ENCODE peak calls at places on chromosome 4, in six cellular contexts. H is astrocyte of the cerebellum; N is CD4-positive, alpha-beta memory T cell; I is Karpas-422; K is AG04450; Y is fibroblast of the aortic adventitia. S is an unnamed sample.

GRCh38 chr4:38055566-38055965 is 95.4 kb downstream of the PTTG2 start:
- DNase-seq in H (no peak), N (no peak), I (no peak), K (no peak), Y (no peak), S (no peak)

GRCh38 chr4:181956502-181956901 is 286.7 kb upstream of the TENM3 start:
- DNase-seq in H (no peak), N (no peak), I (no peak), K (no peak), Y (no peak), S (no peak)

GRCh38 chr4:72295966-72296557 is 264.3 kb downstream of the NPFFR2 start:
- DNase-seq in H (peak), N (no peak), I (peak), K (peak), Y (peak), S (no peak)

GRCh38 chr4:149845643-149846208 is 30.1 kb upstream of the IQCM start:
- DNase-seq in H (no peak), N (no peak), I (no peak), K (no peak), Y (no peak), S (no peak)

GRCh38 chr4:21386166-21386780 is 562.3 kb downstream of the KCNIP4 start:
- DNase-seq in H (no peak), N (no peak), I (no peak), K (no peak), Y (no peak), S (no peak)

GRCh38 chr4:168411318-168412150 is 68.8 kb downstream of the DDX60L start:
- DNase-seq in H (no peak), N (no peak), I (no peak), K (peak), Y (peak), S (no peak)

GRCh38 chr4:15343581-15343980 is 84.3 kb upstream of the C1QTNF7 start:
- DNase-seq in H (no peak), N (no peak), I (no peak), K (no peak), Y (no peak), S (no peak)

GRCh38 chr4:624705-625590 is at the start of gene PDE6B:
- DNase-seq in H (no peak), N (no peak), I (no peak), K (no peak), Y (no peak), S (no peak)

GRCh38 chr4:35548921-35549320 is 695.4 kb downstream of the ARAP2 start:
- DNase-seq in H (no peak), N (no peak), I (no peak), K (no peak), Y (no peak), S (no peak)

GRCh38 chr4:179292443-179292842 is 1850.2 kb upstream of the AGA start:
- DNase-seq in H (no peak), N (no peak), I (no peak), K (no peak), Y (no peak), S (no peak)
- H3K4me3 ChIP-seq in H (no peak), N (no peak), I (no peak), K (no peak), Y (no peak), S (no peak)

DNA sequence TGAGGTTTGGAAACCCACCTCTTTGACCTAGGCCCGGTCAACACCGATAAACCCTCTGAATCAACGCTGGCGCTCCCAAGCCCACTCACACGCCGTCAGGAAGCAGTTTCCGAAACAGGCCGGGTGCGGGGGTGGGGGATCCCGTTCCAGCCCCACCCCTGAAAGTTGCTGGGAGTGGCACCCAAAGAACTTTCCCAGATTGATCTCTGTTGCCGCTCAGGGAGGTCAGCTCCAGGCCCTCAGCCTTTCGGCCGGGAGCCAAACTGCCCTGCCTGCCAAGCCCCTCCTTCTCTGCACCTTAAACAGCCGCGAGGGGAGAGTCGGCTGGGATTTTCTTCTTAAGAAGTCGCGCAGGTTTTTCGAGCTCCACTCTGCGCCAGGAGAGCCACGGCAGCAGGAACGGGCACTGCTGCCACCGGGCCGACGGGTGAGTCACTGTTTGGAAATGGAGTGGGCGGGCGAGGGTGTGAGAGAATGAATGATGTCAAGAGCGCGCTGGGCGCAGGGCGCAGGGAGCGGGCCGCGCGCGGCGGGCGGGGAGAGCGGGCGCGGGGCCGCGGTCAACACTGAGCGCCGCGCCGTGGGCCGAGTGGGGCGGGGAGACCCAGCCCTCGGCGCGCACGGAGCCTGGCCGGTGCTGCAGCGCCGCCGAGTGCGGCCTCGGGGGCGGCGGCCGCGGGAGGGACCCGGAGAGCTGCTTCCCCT is at the start of gene SGMS2:
- DNase-seq in H (peak), N (no peak), I (no peak), K (peak), Y (peak), S (peak)
- H3K4me3 ChIP-seq in H (peak), N (no peak), I (no peak), K (peak), Y (peak), S (peak)

DNA sequence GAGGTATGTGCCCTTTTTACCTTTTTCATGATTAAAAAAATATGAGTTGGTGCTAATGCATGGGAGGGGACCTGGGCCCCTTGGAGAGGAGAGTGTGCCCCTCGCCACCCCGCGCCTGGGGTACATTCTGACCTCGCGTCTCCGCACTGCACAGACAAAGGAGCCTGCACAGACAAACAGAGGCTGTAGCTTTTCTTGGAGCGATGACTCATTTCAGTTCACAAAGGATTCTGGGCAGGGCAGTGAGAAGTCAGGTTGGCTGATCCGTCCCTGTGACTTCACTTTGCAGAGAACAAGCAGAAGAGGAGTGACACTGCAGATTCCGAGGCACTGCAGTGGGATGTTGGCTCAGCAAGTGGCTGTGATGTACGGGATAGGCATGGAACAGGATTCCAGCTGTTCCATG is 82.9 kb downstream of the STOX2 start:
- DNase-seq in H (peak), N (no peak), I (no peak), K (peak), Y (peak), S (peak)
- H3K4me3 ChIP-seq in H (peak), N (no peak), I (no peak), K (peak), Y (peak), S (peak)

DNA sequence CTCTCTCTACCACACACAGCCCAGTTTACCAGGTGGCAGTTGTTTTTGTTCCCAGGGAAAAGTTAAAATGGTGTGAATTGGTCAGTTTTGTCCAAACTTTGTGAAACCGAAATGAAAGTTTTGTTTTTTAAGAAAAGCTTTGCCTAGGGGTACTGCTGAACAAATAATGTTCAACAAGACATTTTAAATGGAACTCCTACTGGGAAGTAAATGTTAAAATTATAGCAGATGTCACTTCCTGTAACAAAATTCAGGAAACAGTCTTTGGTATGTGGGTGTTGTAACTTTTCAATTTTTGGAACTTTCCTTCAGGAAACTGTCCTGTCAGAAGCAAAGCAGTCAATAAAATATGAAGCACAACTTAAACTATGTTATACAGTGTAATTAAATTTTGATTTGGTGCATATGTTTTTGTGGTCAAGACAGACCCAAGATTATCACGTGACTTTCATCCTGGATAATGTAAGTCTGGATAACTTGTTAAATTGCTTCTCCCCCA is 79.5 kb downstream of the AFF1 start:
- DNase-seq in H (no peak), N (no peak), I (no peak), K (no peak), Y (peak), S (no peak)
- H3K4me3 ChIP-seq in H (no peak), N (no peak), I (no peak), K (no peak), Y (no peak), S (no peak)